ENCODE peak calls at places on chromosomes 3 and 15, in seven cellular contexts. T, M, H, X, B, A and C are unnamed samples.
A peak's percentile ranks its signal among the peaks of the same experiment; 100 is the strongest.

GRCh38 chr15:25789616-25790002 is 73.5 kb downstream of the ATP10A start:
- DNase-seq in A (no peak), X (no peak), M (no peak), B (no peak), T (no peak), H (no peak), C (no peak)

GRCh38 chr15:41897327-41897726 is 3.5 kb upstream of the SPTBN5 start:
- DNase-seq in X (no peak), M (no peak), B (no peak), H (no peak), T (no peak), A (no peak), C (no peak)

GRCh38 chr3:123027292-123028232 is at the start of gene SEMA5B:
- DNase-seq in A (no peak), T (no peak), X (peak; percentile 31), M (peak; percentile 7), H (no peak), B (peak; percentile 55), C (no peak)

GRCh38 chr3:189883113-189883753 is 237.5 kb downstream of the P3H2 start:
- DNase-seq in A (no peak), H (no peak), B (no peak), M (no peak), X (no peak), T (no peak), C (no peak)

GRCh38 chr3:195150194-195151118 is 120.5 kb downstream of the XXYLT1 start:
- DNase-seq in A (peak; percentile 82), H (no peak), X (peak; percentile 71), B (peak; percentile 68), T (peak; percentile 38), M (no peak), C (peak; percentile 63)

GRCh38 chr3:139689122-139689521 is 11.3 kb upstream of the NMNAT3 start:
- DNase-seq in M (no peak), T (no peak), X (no peak), A (no peak), B (no peak), H (no peak), C (no peak)

GRCh38 chr15:76330281-76330680 is 6.3 kb upstream of the ISL2 start:
- DNase-seq in X (no peak), A (peak; percentile 49), H (no peak), B (peak; percentile 81), M (no peak), T (peak; percentile 67), C (peak; percentile 45)

GRCh38 chr3:128508852-128509251 is 15.9 kb upstream of the GATA2 start:
- DNase-seq in M (no peak), H (no peak), X (no peak), B (no peak), T (no peak), A (no peak), C (no peak)

GRCh38 chr3:168091961-168092360 is 3.8 kb downstream of the GOLIM4 start:
- DNase-seq in M (no peak), H (no peak), T (no peak), B (no peak), X (no peak), A (no peak), C (no peak)

GRCh38 chr3:126527455-126528211 is 3.7 kb downstream of the CHST13 start:
- DNase-seq in A (no peak), M (no peak), X (no peak), B (no peak), H (no peak), T (no peak), C (no peak)

GRCh38 chr3:72520690-72521308 is 327.4 kb downstream of the SHQ1 start:
- DNase-seq in M (peak; percentile 61), X (no peak), B (no peak), T (peak; percentile 68), A (peak; percentile 85), H (no peak), C (no peak)

GRCh38 chr15:43927203-43927602 is 100.4 kb downstream of the WDR76 start:
- DNase-seq in H (no peak), T (no peak), X (no peak), A (no peak), M (no peak), B (no peak), C (no peak)

GRCh38 chr3:192187485-192188051 is 539.8 kb downstream of the FGF12 start:
- DNase-seq in T (no peak), H (no peak), A (peak; percentile 14), B (no peak), M (no peak), X (no peak), C (no peak)

GRCh38 chr3:50340404-50341329 is at the start of gene RASSF1:
- DNase-seq in T (peak; percentile 66), A (no peak), H (peak; percentile 40), X (peak; percentile 82), M (peak; percentile 74), B (peak; percentile 79), C (no peak)

GRCh38 chr3:126528800-126529541 is 5.0 kb downstream of the CHST13 start:
- DNase-seq in T (peak; percentile 10), A (no peak), B (no peak), M (no peak), X (peak; percentile 37), H (no peak), C (no peak)

GRCh38 chr3:128714887-128715496 is 11.0 kb upstream of the RAB7A start:
- DNase-seq in T (no peak), M (no peak), X (no peak), A (no peak), B (no peak), H (no peak), C (no peak)

GRCh38 chr3:134359121-134360010 is 14.9 kb downstream of the AMOTL2 start:
- DNase-seq in T (no peak), B (no peak), X (peak; percentile 54), A (no peak), M (no peak), H (no peak), C (no peak)

GRCh38 chr15:45603881-45604280 is 16.7 kb downstream of the BLOC1S6 start:
- DNase-seq in M (no peak), B (no peak), H (no peak), A (no peak), T (no peak), X (no peak), C (no peak)

GRCh38 chr3:136612512-136612911 is 139.7 kb downstream of the STAG1 start:
- DNase-seq in X (no peak), T (no peak), B (peak; percentile 15), A (no peak), M (no peak), H (no peak), C (no peak)

GRCh38 chr3:4983739-4984510 is 4.7 kb downstream of the BHLHE40 start:
- DNase-seq in M (peak; percentile 69), T (peak; percentile 95), B (peak; percentile 53), H (peak; percentile 77), X (no peak), A (peak; percentile 94), C (peak; percentile 81)

GRCh38 chr15:49621327-49622210 is 721 bp downstream of the DTWD1 start:
- DNase-seq in A (peak; percentile 42), B (no peak), X (no peak), M (no peak), T (peak; percentile 35), H (no peak), C (no peak)

GRCh38 chr3:21484323-21485154 is 266.5 kb downstream of the ZNF385D start:
- DNase-seq in B (peak; percentile 53), H (no peak), X (peak; percentile 18), T (peak; percentile 80), M (no peak), A (peak; percentile 72), C (peak; percentile 51)

GRCh38 chr15:63043391-63044076 is 987 bp downstream of the TPM1 start:
- DNase-seq in M (no peak), B (no peak), X (peak; percentile 34), A (peak; percentile 21), T (no peak), H (no peak), C (no peak)

GRCh38 chr15:81950841-81951414 is 94.9 kb downstream of the MEX3B start:
- DNase-seq in A (peak; percentile 4), X (no peak), M (no peak), H (no peak), B (peak; percentile 14), T (no peak), C (no peak)

GRCh38 chr3:23923786-23924185 is 6.9 kb downstream of the RPL15 start:
- DNase-seq in H (no peak), A (peak; percentile 76), T (no peak), X (no peak), M (no peak), B (no peak), C (no peak)

GRCh38 chr3:124386006-124386405 is 344.2 kb upstream of the UMPS start:
- DNase-seq in T (no peak), X (no peak), M (no peak), A (no peak), B (no peak), H (no peak), C (no peak)

GRCh38 chr15:25693321-25694237 is 169.5 kb downstream of the ATP10A start:
- DNase-seq in B (peak; percentile 66), T (peak; percentile 39), H (peak; percentile 17), A (peak; percentile 26), X (peak; percentile 36), M (peak; percentile 19), C (no peak)

GRCh38 chr3:147758786-147759185 is 349.6 kb downstream of the ZIC1 start:
- DNase-seq in B (no peak), H (no peak), T (peak; percentile 50), X (no peak), A (peak; percentile 70), M (no peak), C (peak; percentile 86)

GRCh38 chr15:38176155-38176554 is 76.5 kb upstream of the SPRED1 start:
- DNase-seq in M (no peak), X (no peak), T (peak; percentile 85), B (peak; percentile 51), H (no peak), A (peak; percentile 83), C (peak; percentile 59)

GRCh38 chr15:90565866-90566265 is 36.1 kb downstream of the CRTC3 start:
- DNase-seq in T (no peak), X (no peak), B (no peak), M (no peak), H (no peak), A (no peak), C (no peak)

GRCh38 chr15:87850916-87851315 is 405.6 kb downstream of the NTRK3 start:
- DNase-seq in B (no peak), A (peak; percentile 18), M (no peak), X (peak; percentile 18), H (no peak), T (no peak), C (no peak)

GRCh38 chr3:66055319-66055718 is 16.6 kb upstream of the MAGI1 start:
- DNase-seq in M (no peak), T (no peak), A (no peak), B (no peak), H (no peak), X (no peak), C (no peak)

GRCh38 chr15:62591842-62592838 is 427.1 kb upstream of the C2CD4B start:
- DNase-seq in T (no peak), X (no peak), B (no peak), M (no peak), A (peak; percentile 17), H (no peak), C (no peak)